ENCODE peak calls at places on chromosomes 16 and 17, in nine cellular contexts. K is testis; G is stimulated activated CD8-positive, alpha-beta memory T cell treated with anti-CD3 and anti-CD28 coated beads, Interleukin-4, amount 100 ng/mL, for 1 hour; O is H54; J is NCI-H1436; Q is left cardiac atrium; M is iris pigment epithelial cell; H is neuronal stem cell; Y is uterus. N is an unnamed sample.

GRCh38 chr17:70093163-70093562 is 18.1 kb downstream of the KCNJ16 start:
- DNase-seq in K (no peak), G (no peak), O (no peak), J (no peak), Q (no peak), M (no peak), H (no peak), Y (no peak), N (no peak)

GRCh38 chr16:54402270-54402669 is 115.7 kb upstream of the IRX3 start:
- DNase-seq in K (no peak), G (no peak), O (no peak), J (no peak), Q (peak; percentile 65), M (no peak), H (no peak), Y (no peak), N (no peak)

GRCh38 chr17:45235071-45236001 is 13.7 kb downstream of the FMNL1 start:
- DNase-seq in K (peak; percentile 90), G (peak; percentile 74), O (no peak), J (peak; percentile 77), Q (peak; percentile 86), M (peak; percentile 71), H (peak; percentile 83), Y (peak; percentile 68), N (peak; percentile 62)

GRCh38 chr17:59878624-59879023 is 14.1 kb downstream of the TUBD1 start:
- DNase-seq in K (no peak), G (no peak), O (no peak), J (no peak), Q (no peak), M (no peak), H (no peak), Y (no peak), N (no peak)

GRCh38 chr17:58083491-58084316 is 485 bp downstream of the DYNLL2 start:
- DNase-seq in K (peak; percentile 51), G (peak; percentile 36), O (peak; percentile 92), J (peak; percentile 60), Q (peak; percentile 84), M (peak; percentile 28), H (no peak), Y (peak; percentile 59), N (peak; percentile 50)

GRCh38 chr16:71933913-71934696 is 38.8 kb downstream of the IST1 start:
- DNase-seq in K (no peak), G (no peak), O (peak; percentile 33), J (no peak), Q (no peak), M (peak; percentile 77), H (no peak), Y (no peak), N (no peak)

GRCh38 chr16:57239089-57239488 is 6.0 kb upstream of the ARL2BP start:
- DNase-seq in K (no peak), G (no peak), O (no peak), J (no peak), Q (no peak), M (no peak), H (no peak), Y (no peak), N (no peak)

GRCh38 chr17:76926237-76926866 is 58.1 kb downstream of the MGAT5B start:
- DNase-seq in K (no peak), G (no peak), O (no peak), J (no peak), Q (no peak), M (no peak), H (no peak), Y (no peak), N (no peak)

GRCh38 chr17:67377727-67378443 is 804 bp downstream of the PITPNC1 start:
- DNase-seq in K (peak; percentile 47), G (no peak), O (peak; percentile 46), J (peak; percentile 13), Q (peak; percentile 60), M (peak; percentile 38), H (peak; percentile 57), Y (peak; percentile 47), N (peak; percentile 69)

GRCh38 chr16:56609463-56609921 is 1.1 kb downstream of the MT2A start:
- DNase-seq in K (peak; percentile 70), G (peak; percentile 37), O (no peak), J (no peak), Q (peak; percentile 77), M (peak; percentile 93), H (no peak), Y (no peak), N (no peak)

GRCh38 chr16:79400462-79401149 is 199.9 kb downstream of the MAF start:
- DNase-seq in K (no peak), G (no peak), O (no peak), J (no peak), Q (no peak), M (no peak), H (no peak), Y (no peak), N (no peak)

GRCh38 chr17:50088952-50089825 is 6.0 kb upstream of the PDK2 start:
- DNase-seq in K (no peak), G (no peak), O (no peak), J (no peak), Q (no peak), M (no peak), H (no peak), Y (no peak), N (no peak)

GRCh38 chr16:88384222-88385111 is 1.7 kb downstream of the ZNF469 start:
- DNase-seq in K (no peak), G (no peak), O (no peak), J (no peak), Q (peak; percentile 10), M (no peak), H (no peak), Y (no peak), N (no peak)

GRCh38 chr17:29588561-29589411 is 662 bp downstream of the GIT1 start:
- DNase-seq in K (peak; percentile 52), G (no peak), O (peak; percentile 35), J (no peak), Q (no peak), M (peak; percentile 42), H (no peak), Y (peak; percentile 37), N (peak; percentile 21)

N was measured in HL-60.